ENCODE peak calls at places on chromosome 13, in eight cellular contexts. L is sigmoid colon; C is RPMI7951; F is brain pericyte; J is activated naive CD8-positive, alpha-beta T cell treated with anti-CD3 and anti-CD28 coated beads, Interleukin-2, amount 50 U/mL, for 24 hours; Y is uterus; E is H54; U is H9. H is an unnamed sample.
A peak's percentile ranks its signal among the peaks of the same experiment; 100 is the strongest.

GRCh38 chr13:91383836-91384235 is 14.6 kb upstream of the GPC5 start:
- DNase-seq in C (no peak), U (no peak), F (no peak), J (no peak), E (no peak), L (no peak), Y (no peak), H (no peak)

GRCh38 chr13:45142440-45143345 is 22.4 kb downstream of the GTF2F2 start:
- DNase-seq in E (no peak), F (no peak), Y (no peak), J (no peak), C (peak; percentile 55), L (no peak), U (no peak), H (no peak)

GRCh38 chr13:110897521-110897920 is 17.3 kb downstream of the ANKRD10 start:
- DNase-seq in U (no peak), E (no peak), C (no peak), J (no peak), L (no peak), F (no peak), Y (no peak), H (no peak)

GRCh38 chr13:100542546-100543156 is 45.9 kb downstream of the GGACT start:
- DNase-seq in J (no peak), C (peak; percentile 22), Y (no peak), L (peak; percentile 21), E (peak; percentile 68), F (peak; percentile 29), U (peak; percentile 26), H (no peak)

GRCh38 chr13:87311165-87311564 is 360.0 kb upstream of the SLITRK5 start:
- DNase-seq in Y (no peak), J (no peak), L (no peak), C (no peak), E (no peak), U (no peak), F (no peak), H (no peak)

GRCh38 chr13:99083976-99084375 is 106.1 kb upstream of the DOCK9 start:
- DNase-seq in U (no peak), E (no peak), C (no peak), Y (no peak), J (no peak), L (no peak), F (no peak), H (no peak)

GRCh38 chr13:50707533-50708096 is 135.9 kb downstream of the DLEU7 start:
- DNase-seq in Y (no peak), L (no peak), J (no peak), U (no peak), F (no peak), E (no peak), C (no peak), H (no peak)

GRCh38 chr13:85738696-85739320 is 60.4 kb downstream of the SLITRK6 start:
- DNase-seq in E (no peak), U (no peak), C (no peak), Y (no peak), F (no peak), J (no peak), L (no peak), H (no peak)

GRCh38 chr13:23763328-23763727 is 125.9 kb downstream of the MIPEP start:
- DNase-seq in U (no peak), L (no peak), E (no peak), Y (no peak), J (no peak), F (no peak), C (no peak), H (no peak)

GRCh38 chr13:30033681-30034447 is 183.4 kb upstream of the UBL3 start:
- DNase-seq in F (peak; percentile 46), Y (peak; percentile 48), C (peak; percentile 93), E (peak; percentile 51), U (no peak), L (no peak), J (no peak), H (no peak)

GRCh38 chr13:29918845-29919244 is 68.4 kb upstream of the UBL3 start:
- DNase-seq in F (no peak), U (no peak), Y (no peak), C (peak; percentile 78), L (no peak), J (no peak), E (no peak), H (no peak)

GRCh38 chr13:113660066-113660465 is 2.1 kb upstream of the ATP4B start:
- DNase-seq in C (no peak), Y (no peak), U (no peak), F (no peak), J (no peak), E (no peak), L (peak; percentile 20), H (peak; percentile 5)

GRCh38 chr13:31322025-31322424 is 122.2 kb downstream of the B3GLCT start:
- DNase-seq in E (no peak), J (no peak), F (peak; percentile 17), L (no peak), Y (peak; percentile 50), C (peak; percentile 51), U (no peak), H (peak; percentile 20)